ENCODE peak calls at places on chromosomes 4 and X, in six cellular contexts. C, Z, R, H, O and K are unnamed samples.

GRCh38 chrX:109577055-109577454 is 40.4 kb downstream of the NXT2 start:
- DNase-seq in R (no peak), C (no peak), O (no peak), Z (no peak), H (no peak), K (no peak)

GRCh38 chr4:137524642-137525384 is 7.5 kb downstream of the PCDH18 start:
- DNase-seq in O (no peak), R (no peak), Z (no peak), C (no peak), H (no peak), K (no peak)

GRCh38 chr4:13527983-13528822 is 16.1 kb downstream of the NKX3-2 start:
- DNase-seq in H (peak; percentile 63), Z (no peak), R (no peak), O (no peak), C (no peak), K (no peak)

GRCh38 chr4:157444014-157444413 is 223.5 kb downstream of the GRIA2 start:
- DNase-seq in C (no peak), O (no peak), H (no peak), Z (no peak), R (no peak), K (no peak)

GRCh38 chr4:159977907-159978617 is 875.2 kb downstream of the RAPGEF2 start:
- DNase-seq in H (no peak), C (no peak), O (no peak), R (no peak), Z (no peak), K (no peak)

GRCh38 chr4:52173470-52174055 is 122.5 kb downstream of the SPATA18 start:
- DNase-seq in R (peak; percentile 44), C (no peak), H (no peak), Z (peak; percentile 40), O (peak; percentile 70), K (peak; percentile 56)

GRCh38 chr4:1512738-1513660 is 106.8 kb upstream of the NKX1-1 start:
- DNase-seq in Z (peak; percentile 29), C (peak; percentile 62), O (peak; percentile 56), R (peak; percentile 55), H (peak; percentile 88), K (peak; percentile 46)

GRCh38 chrX:56995271-56995994 is at the start of gene SPIN3:
- DNase-seq in H (peak; percentile 80), O (peak; percentile 87), Z (peak; percentile 75), C (peak; percentile 84), R (peak; percentile 89), K (peak; percentile 90)

GRCh38 chrX:51435101-51435500 is 61.3 kb downstream of the NUDT11 start:
- DNase-seq in O (no peak), R (no peak), Z (no peak), C (no peak), H (no peak), K (no peak)

GRCh38 chr4:40540801-40541200 is 88.9 kb downstream of the RBM47 start:
- DNase-seq in O (no peak), Z (no peak), C (no peak), H (no peak), R (no peak), K (no peak)

GRCh38 chr4:4260185-4260751 is 12.2 kb upstream of the TMEM128 start:
- DNase-seq in C (no peak), R (no peak), O (no peak), H (no peak), Z (no peak), K (peak; percentile 2)

GRCh38 chrX:29627833-29628232 is 587.5 kb upstream of the MAGEB2 start:
- DNase-seq in Z (no peak), C (no peak), R (no peak), H (no peak), O (no peak), K (no peak)

GRCh38 chrX:8192276-8192675 is 21.2 kb upstream of the VCX2 start:
- DNase-seq in Z (no peak), C (no peak), O (no peak), H (no peak), R (no peak), K (no peak)

GRCh38 chr4:169117591-169118081 is 107.6 kb upstream of the CBR4 start:
- DNase-seq in H (no peak), O (no peak), Z (no peak), C (no peak), R (no peak), K (no peak)

GRCh38 chr4:169115897-169116254 is 105.8 kb upstream of the CBR4 start:
- DNase-seq in H (no peak), O (no peak), R (no peak), C (peak; percentile 64), Z (no peak), K (no peak)

GRCh38 chr4:169116270-169116901 is 106.3 kb upstream of the CBR4 start:
- DNase-seq in H (no peak), O (no peak), R (no peak), C (no peak), Z (no peak), K (no peak)

GRCh38 chr4:169114341-169114974 is 104.4 kb upstream of the CBR4 start:
- DNase-seq in H (no peak), C (no peak), R (no peak), Z (no peak), O (no peak), K (no peak)

DNA sequence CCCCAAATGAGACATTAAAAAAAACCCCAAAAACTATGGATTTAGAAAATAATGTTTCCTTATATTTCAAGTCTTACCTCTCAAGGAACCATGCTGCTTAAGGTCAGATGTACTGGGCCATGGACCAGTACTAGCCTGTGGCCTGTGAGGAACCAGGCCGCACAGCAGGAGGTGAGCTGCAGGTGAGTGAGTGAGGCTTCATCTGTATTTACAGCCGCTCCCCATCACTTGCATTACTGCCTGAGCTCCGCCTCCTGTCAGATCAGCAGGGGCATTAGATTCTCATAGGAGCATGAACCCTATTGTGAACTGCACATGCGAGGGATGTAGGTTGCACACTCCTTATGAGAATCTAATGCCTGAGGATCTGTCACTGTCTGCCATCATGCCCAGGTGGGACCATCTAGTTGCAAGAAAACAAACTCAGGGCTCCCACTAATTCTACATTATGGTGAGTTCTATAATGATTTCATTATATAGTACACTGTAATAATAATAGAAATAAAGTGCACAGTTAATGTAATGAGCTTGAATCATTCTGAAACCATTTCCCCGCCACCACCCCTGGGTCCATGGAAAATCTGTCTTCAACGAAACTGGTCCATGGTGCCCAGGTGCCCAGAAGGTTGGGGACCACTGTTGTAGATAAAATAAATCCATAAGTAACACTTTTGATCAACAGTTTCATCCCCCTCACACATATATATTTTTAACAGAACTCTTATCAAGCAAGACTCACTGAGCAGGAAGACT is 105.3 kb upstream of the CBR4 start:
- DNase-seq in O (no peak), H (no peak), R (no peak), C (no peak), Z (no peak), K (no peak)
- H3K4me1 ChIP-seq in O (no peaks in the 10 kb centered on the region), H (peaks cover 6% of the 10 kb centered on the region), R (no peaks in the 10 kb centered on the region), C (peaks cover 27% of the 10 kb centered on the region), Z (no peaks in the 10 kb centered on the region), K (no peaks in the 10 kb centered on the region)

GRCh38 chrX:11756354-11757318 is 1.4 kb upstream of the MSL3 start:
- DNase-seq in R (no peak), H (no peak), C (no peak), Z (no peak), O (no peak), K (no peak)

GRCh38 chrX:11757397-11757728 is 674 bp upstream of the MSL3 start:
- DNase-seq in Z (no peak), C (no peak), R (no peak), H (no peak), O (no peak), K (no peak)

GRCh38 chrX:11753668-11754067 is 4.4 kb upstream of the MSL3 start:
- DNase-seq in Z (no peak), O (no peak), R (no peak), H (no peak), C (no peak), K (no peak)

GRCh38 chrX:11754958-11755645 is 2.9 kb upstream of the MSL3 start:
- DNase-seq in C (no peak), R (no peak), O (no peak), H (no peak), Z (no peak), K (peak; percentile 18)

GRCh38 chrX:11755724-11756123 is 2.3 kb upstream of the MSL3 start:
- DNase-seq in Z (no peak), R (no peak), H (no peak), C (no peak), O (no peak), K (no peak)
- H3K27me3 ChIP-seq in Z (no peaks in the 10 kb centered on the region), R (peaks cover 1% of the 10 kb centered on the region), H (peaks cover 2% of the 10 kb centered on the region), C (no peaks in the 10 kb centered on the region), O (no peaks in the 10 kb centered on the region), K (no peaks in the 10 kb centered on the region)

GRCh38 chrX:7146026-7146702 is 1.3 kb upstream of the STS start:
- DNase-seq in O (no peak), Z (no peak), R (no peak), H (no peak), C (no peak), K (no peak)

GRCh38 chrX:7147431-7147977 is at the start of gene STS:
- DNase-seq in C (peak; percentile 49), Z (peak; percentile 48), O (peak; percentile 81), R (peak; percentile 55), H (peak; percentile 49), K (peak; percentile 35)

GRCh38 chrX:7146703-7147430 is 645 bp upstream of the STS start:
- DNase-seq in C (peak; percentile 45), O (no peak), R (peak; percentile 35), Z (no peak), H (no peak), K (no peak)

GRCh38 chrX:7149421-7149820 is 1.5 kb upstream of the PUDP start:
- DNase-seq in Z (no peak), C (no peak), R (no peak), H (no peak), O (no peak), K (no peak)

DNA sequence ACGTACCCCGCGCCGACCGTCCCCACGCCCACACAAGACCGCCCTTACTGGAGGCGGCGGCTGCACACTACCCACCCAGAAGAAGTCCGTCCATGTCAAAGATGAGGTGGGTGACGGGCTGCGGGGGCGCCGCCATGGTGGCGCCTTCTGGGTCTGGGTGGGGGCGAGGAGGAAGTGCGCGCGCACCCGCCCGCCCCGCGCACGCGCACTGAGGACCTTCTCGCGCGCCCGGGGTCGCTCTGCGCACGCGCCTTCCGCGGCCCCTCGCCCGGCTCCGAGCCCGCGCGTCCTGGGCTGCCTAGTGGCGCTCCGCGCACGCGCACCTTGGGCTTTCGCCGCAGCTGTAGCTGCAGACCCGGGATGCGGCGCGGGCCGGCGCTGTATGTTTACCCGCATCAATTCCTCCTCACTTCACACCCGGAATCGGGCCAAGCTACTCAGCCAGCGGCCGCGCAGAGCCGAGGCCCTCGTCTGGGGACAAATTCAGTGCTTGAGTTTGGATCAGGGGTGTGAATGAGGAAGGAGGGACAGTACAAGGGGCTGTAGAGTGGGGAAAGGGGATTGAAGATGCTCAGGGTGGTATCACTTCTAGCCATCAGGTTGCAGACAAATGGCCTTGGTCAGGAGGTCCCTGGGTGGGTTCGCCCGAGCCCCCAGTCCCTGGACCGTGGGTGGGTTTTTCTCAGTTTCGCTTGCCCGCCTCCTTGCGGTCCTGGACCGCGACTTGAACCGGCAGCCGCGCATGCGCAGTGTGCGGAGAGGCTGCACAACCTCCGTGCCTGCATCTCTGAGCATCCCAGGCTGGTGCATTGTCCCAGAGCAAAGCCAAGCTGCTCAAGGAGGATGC is at the start of gene PUDP:
- DNase-seq in H (peak; percentile 81), Z (peak; percentile 91), C (peak; percentile 95), O (peak; percentile 95), R (peak; percentile 94), K (peak; percentile 86)
- TF ChIP-seq POLR2A in H (no peak), Z (no peak), C (no peak), O (peak; percentile 65), R (peak; percentile 64), K (no peak)

DNA sequence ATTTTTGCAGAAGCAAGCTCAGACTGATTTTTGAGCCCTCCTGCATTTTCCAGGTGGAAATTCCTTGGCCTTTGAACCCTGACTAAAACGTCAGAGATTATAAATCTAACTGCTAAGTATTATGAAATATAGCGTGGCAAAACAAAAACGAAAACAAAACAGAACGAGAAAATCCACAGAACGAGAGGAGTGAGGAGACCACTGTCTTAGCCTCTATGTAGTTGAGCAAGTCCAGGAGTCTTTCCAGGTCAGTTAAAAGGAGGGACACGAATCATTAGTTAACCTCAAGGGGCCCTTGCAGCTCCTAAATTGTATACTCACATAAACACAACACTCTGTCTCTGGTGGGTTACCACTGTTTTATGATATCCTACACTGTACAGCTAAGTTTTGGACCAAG is 80.2 kb downstream of the SYNPO2 start:
- DNase-seq in H (no peak), C (no peak), Z (no peak), O (no peak), R (no peak), K (no peak)
- H3K4me1 ChIP-seq in H (peaks cover 4% of the 10 kb centered on the region), C (peaks cover 61% of the 10 kb centered on the region), Z (peaks cover 15% of the 10 kb centered on the region), O (peaks cover 28% of the 10 kb centered on the region), R (no peaks in the 10 kb centered on the region), K (peaks cover 60% of the 10 kb centered on the region)